ENCODE peak calls at places on chromosomes 7 and 10, in ten cellular contexts. U is stimulated activated naive CD8-positive, alpha-beta T cell treated with anti-CD3 and anti-CD28 coated beads, Interleukin-15, Interleukin-2, amounts not matched to agents 100 U/mL and 50 U/mL, for 24 hours; N is iris pigment epithelial cell; H is mesothelial cell of epicardium; Y is GM19239; J is epithelial cell of prostate; E is NCI-H2081; A is AG04449; P is heart right ventricle; I is stimulated activated CD8-positive, alpha-beta memory T cell treated with anti-CD3 and anti-CD28 coated beads, Interleukin-15, amount 100 ng/mL, for 1 hour. S is an unnamed sample.

GRCh38 chr10:91220954-91221696 is 662 bp downstream of the PCGF5 start:
- DNase-seq in U (peak; percentile 37), N (peak; percentile 24), H (peak; percentile 25), Y (no peak), J (no peak), E (no peak), A (no peak), P (peak; percentile 19), I (no peak), S (no peak)

GRCh38 chr7:27765856-27766255 is 25.9 kb downstream of the TAX1BP1 start:
- DNase-seq in U (no peak), N (no peak), H (no peak), Y (no peak), J (no peak), E (no peak), A (no peak), P (no peak), I (no peak), S (peak; percentile 49)

GRCh38 chr10:69239816-69240434 is 19.8 kb downstream of the HKDC1 start:
- DNase-seq in U (no peak), N (no peak), H (no peak), Y (no peak), J (no peak), E (no peak), A (no peak), P (no peak), I (no peak), S (no peak)

GRCh38 chr7:102106625-102107024 is 180.0 kb upstream of the SH2B2 start:
- DNase-seq in U (no peak), N (no peak), H (no peak), Y (no peak), J (no peak), E (no peak), A (no peak), P (no peak), I (no peak), S (no peak)

GRCh38 chr7:30973791-30974604 is 10.2 kb downstream of the GHRHR start:
- DNase-seq in U (no peak), N (no peak), H (no peak), Y (no peak), J (no peak), E (no peak), A (no peak), P (no peak), I (no peak), S (no peak)

GRCh38 chr7:102889836-102890235 is 23.0 kb upstream of the LRRC17 start:
- DNase-seq in U (no peak), N (no peak), H (no peak), Y (no peak), J (no peak), E (no peak), A (no peak), P (no peak), I (no peak), S (no peak)

GRCh38 chr7:133253522-133253882 is 624 bp downstream of the EXOC4 start:
- DNase-seq in U (peak; percentile 8), N (peak; percentile 35), H (no peak), Y (no peak), J (no peak), E (no peak), A (no peak), P (no peak), I (no peak), S (no peak)

GRCh38 chr7:89757910-89758309 is 396.4 kb upstream of the STEAP1 start:
- DNase-seq in U (no peak), N (no peak), H (no peak), Y (no peak), J (peak; percentile 24), E (no peak), A (no peak), P (no peak), I (no peak), S (no peak)

GRCh38 chr10:106515206-106515790 is 649.2 kb downstream of the SORCS1 start:
- DNase-seq in U (no peak), N (peak; percentile 19), H (no peak), Y (no peak), J (peak; percentile 12), E (no peak), A (no peak), P (no peak), I (no peak), S (no peak)

GRCh38 chr7:21028990-21029337 is 242.3 kb upstream of the SP8 start:
- DNase-seq in U (no peak), N (no peak), H (no peak), Y (no peak), J (no peak), E (peak; percentile 38), A (no peak), P (no peak), I (no peak), S (no peak)

S was measured in HS-27A.